ENCODE peak calls at places on chromosome 13, in six cellular contexts. W is endodermal cell, O is SK-N-SH, D is body of pancreas, U is heart right ventricle, A is neural progenitor cell. V is an unnamed sample.

GRCh38 chr13:33110713-33111413 is 94.6 kb downstream of the KL start:
- DNase-seq in W (no peak), U (peak; percentile 54), D (no peak), A (no peak), O (no peak), V (peak; percentile 88)

GRCh38 chr13:94706854-94707399 is 5.4 kb downstream of the SOX21 start:
- DNase-seq in O (peak; percentile 26), W (no peak), U (no peak), D (no peak), A (peak; percentile 96), V (no peak)

GRCh38 chr13:40992678-40993077 is 26.4 kb downstream of the ELF1 start:
- DNase-seq in A (no peak), O (peak; percentile 30), D (no peak), W (no peak), U (no peak), V (no peak)

GRCh38 chr13:50715402-50716146 is 127.9 kb downstream of the DLEU7 start:
- DNase-seq in U (peak; percentile 40), A (no peak), D (peak; percentile 16), W (no peak), O (no peak), V (peak; percentile 83)

GRCh38 chr13:75494491-75494890 is 12.5 kb upstream of the TBC1D4 start:
- DNase-seq in U (no peak), D (no peak), O (no peak), A (no peak), W (no peak), V (no peak)

GRCh38 chr13:45564108-45564507 is 51.4 kb downstream of the ERICH6B start:
- DNase-seq in O (no peak), U (no peak), W (peak; percentile 20), D (no peak), A (no peak), V (no peak)

GRCh38 chr13:69204620-69205019 is 903.0 kb upstream of the ATXN8OS start:
- DNase-seq in O (no peak), U (no peak), A (no peak), D (no peak), W (no peak), V (no peak)

GRCh38 chr13:29397265-29397664 is 198.2 kb downstream of the SLC7A1 start:
- DNase-seq in D (no peak), U (no peak), W (no peak), A (no peak), O (no peak), V (no peak)

GRCh38 chr13:32314271-32314967 is 744 bp downstream of the ZAR1L start:
- DNase-seq in U (peak; percentile 30), O (no peak), W (no peak), D (peak; percentile 14), A (no peak), V (peak; percentile 76)

GRCh38 chr13:30856004-30856790 is 49.9 kb upstream of the MEDAG start:
- DNase-seq in O (no peak), W (no peak), D (no peak), A (no peak), U (no peak), V (no peak)

GRCh38 chr13:43725460-43725859 is 61.3 kb downstream of the ENOX1 start:
- DNase-seq in U (no peak), W (no peak), D (no peak), O (no peak), A (no peak), V (no peak)

GRCh38 chr13:50412046-50412617 is 396.9 kb downstream of the KCNRG start:
- DNase-seq in D (no peak), U (no peak), A (no peak), O (no peak), W (no peak), V (no peak)

GRCh38 chr13:37751025-37751424 is 118.5 kb downstream of the TRPC4 start:
- DNase-seq in D (no peak), A (no peak), U (no peak), W (no peak), O (no peak), V (no peak)

GRCh38 chr13:38980628-38981078 is 10.0 kb downstream of the STOML3 start:
- DNase-seq in U (no peak), O (peak; percentile 24), W (no peak), D (no peak), A (peak; percentile 23), V (no peak)

GRCh38 chr13:41416276-41416675 is 41.1 kb upstream of the RGCC start:
- DNase-seq in U (no peak), O (no peak), D (no peak), A (no peak), W (no peak), V (no peak)

GRCh38 chr13:72221276-72221962 is 354.4 kb upstream of the DACH1 start:
- DNase-seq in U (no peak), O (no peak), D (peak; percentile 67), A (peak; percentile 59), W (peak; percentile 93), V (peak; percentile 27)

GRCh38 chr13:31781064-31781463 is 41.7 kb downstream of the RXFP2 start:
- DNase-seq in D (no peak), U (no peak), W (no peak), A (no peak), O (no peak), V (no peak)

DNA sequence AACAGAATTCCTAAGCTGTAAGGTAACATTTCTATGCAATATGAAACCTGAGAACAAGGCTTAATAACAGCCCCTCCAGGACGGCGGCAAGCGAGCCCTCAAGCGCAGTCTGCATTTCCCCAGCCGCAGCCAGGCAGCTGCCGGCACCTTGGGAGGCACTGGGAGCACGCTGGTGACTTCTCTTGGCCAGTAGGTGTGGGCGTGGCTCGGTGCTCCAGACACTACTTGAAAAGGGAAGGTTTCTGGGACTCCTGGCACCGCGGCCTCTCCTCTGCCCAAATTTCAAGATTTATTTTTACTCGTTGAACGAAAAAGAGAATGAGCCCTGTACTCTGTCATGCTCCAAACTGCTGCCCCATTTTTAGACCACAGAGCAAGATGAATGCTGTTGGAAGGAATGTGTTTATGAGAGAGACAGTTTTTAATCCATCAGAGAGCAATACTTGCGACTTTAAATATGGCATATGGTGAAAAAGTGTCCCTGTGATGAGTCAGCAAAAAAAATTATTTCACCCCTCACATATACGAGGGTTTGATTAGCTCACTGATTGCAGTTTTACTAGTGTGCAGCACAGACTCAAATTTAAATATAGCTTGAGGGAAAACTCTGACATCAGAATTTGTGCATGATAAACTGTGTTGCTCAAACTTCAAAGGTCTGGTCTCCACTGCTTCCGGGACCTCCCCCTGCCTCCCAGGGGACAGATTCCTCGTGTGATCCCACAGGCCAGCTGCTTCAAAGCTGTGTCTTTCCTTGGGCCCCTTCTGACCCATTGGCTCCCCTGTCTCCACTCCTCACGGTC is 81.3 kb downstream of the COL4A2 start:
- DNase-seq in D (no peak), W (peak; percentile 62), A (no peak), O (peak; percentile 47), U (peak; percentile 72), V (peak; percentile 76)
- H3K27ac ChIP-seq in D (no peak overlapping the region), W (peak overlapping the region; percentile 21), A (no peak overlapping the region), O (peak overlapping the region; percentile 50), U (peak overlapping the region; percentile 81), V (peak overlapping the region; percentile 82)

DNA sequence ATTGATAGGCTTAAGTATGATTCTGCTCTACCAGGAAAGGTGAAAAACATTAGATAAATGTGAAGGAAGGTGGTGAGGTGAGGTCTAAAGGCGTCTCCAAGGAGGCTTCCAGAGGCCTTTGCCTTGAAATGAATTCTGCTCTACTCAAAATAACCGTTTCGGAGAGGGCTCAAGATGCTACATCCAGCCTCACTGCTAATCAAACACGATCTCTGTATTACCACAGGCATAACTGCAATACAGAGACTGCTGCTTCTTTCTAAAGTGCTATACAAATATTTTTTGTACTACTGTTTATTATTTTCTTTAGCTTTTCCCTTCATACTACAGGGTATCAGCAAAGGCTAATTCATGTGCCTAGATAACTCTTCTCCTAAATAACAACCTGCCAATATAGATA is 16.8 kb downstream of the MBNL2 start:
- DNase-seq in D (no peak), U (no peak), O (no peak), W (no peak), A (no peak), V (no peak)
- H3K27me3 ChIP-seq in D (no peaks in the 10 kb centered on the region), U (no peaks in the 10 kb centered on the region), O (no peaks in the 10 kb centered on the region), W (peaks cover 91% of the 10 kb centered on the region), A (no peaks in the 10 kb centered on the region), V (no peaks in the 10 kb centered on the region)

GRCh38 chr13:110130431-110130830 is 176.5 kb downstream of the COL4A1 start:
- DNase-seq in W (no peak), O (no peak), D (no peak), A (no peak), U (no peak), V (no peak)
- H3K4me1 ChIP-seq in W (peaks cover 7% of the 10 kb centered on the region), O (no peaks in the 10 kb centered on the region), D (no peaks in the 10 kb centered on the region), A (peaks cover 79% of the 10 kb centered on the region), U (peaks cover 29% of the 10 kb centered on the region), V (peaks cover 11% of the 10 kb centered on the region)

GRCh38 chr13:77000475-77000874 is 8.6 kb downstream of the CLN5 start:
- DNase-seq in A (no peak), U (no peak), O (no peak), D (no peak), W (no peak), V (no peak)
- H3K27ac ChIP-seq in A (no peak overlapping the region), U (no peak overlapping the region), O (no peak overlapping the region), D (no peak overlapping the region), W (no peak overlapping the region), V (no peak overlapping the region)

GRCh38 chr13:113754242-113754641 is 4.8 kb upstream of the TMEM255B start:
- DNase-seq in O (no peak), D (no peak), U (no peak), W (no peak), A (no peak), V (peak; percentile 35)
- H3K27me3 ChIP-seq in O (no peaks in the 10 kb centered on the region), D (no peaks in the 10 kb centered on the region), U (no peaks in the 10 kb centered on the region), W (peaks cover 17% of the 10 kb centered on the region), A (peaks cover 14% of the 10 kb centered on the region), V (no peaks in the 10 kb centered on the region)

DNA sequence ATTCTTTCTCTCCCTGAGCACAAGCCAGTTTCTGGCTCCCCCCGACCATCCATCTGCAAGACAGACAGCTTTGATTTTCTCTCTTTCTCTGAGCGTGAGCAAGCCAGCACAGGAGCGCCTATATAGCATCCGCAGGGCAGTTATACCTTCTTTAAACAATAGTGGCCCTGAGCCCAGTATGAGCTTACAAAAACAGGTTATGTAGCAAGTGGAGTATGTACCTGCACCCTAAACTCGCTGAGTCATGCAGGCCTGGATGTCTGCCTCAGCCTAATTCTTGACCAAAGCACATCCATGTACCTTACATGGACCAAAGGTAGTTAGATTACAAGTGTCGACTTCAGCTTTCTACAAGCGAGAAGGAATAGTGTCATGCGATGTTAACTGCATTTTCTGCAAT is 61.7 kb downstream of the RAP2A start:
- DNase-seq in U (no peak), D (no peak), W (peak; percentile 55), O (no peak), A (no peak), V (no peak)
- H3K4me1 ChIP-seq in U (no peaks in the 10 kb centered on the region), D (no peaks in the 10 kb centered on the region), W (peaks cover 7% of the 10 kb centered on the region), O (no peaks in the 10 kb centered on the region), A (no peaks in the 10 kb centered on the region), V (no peaks in the 10 kb centered on the region)

DNA sequence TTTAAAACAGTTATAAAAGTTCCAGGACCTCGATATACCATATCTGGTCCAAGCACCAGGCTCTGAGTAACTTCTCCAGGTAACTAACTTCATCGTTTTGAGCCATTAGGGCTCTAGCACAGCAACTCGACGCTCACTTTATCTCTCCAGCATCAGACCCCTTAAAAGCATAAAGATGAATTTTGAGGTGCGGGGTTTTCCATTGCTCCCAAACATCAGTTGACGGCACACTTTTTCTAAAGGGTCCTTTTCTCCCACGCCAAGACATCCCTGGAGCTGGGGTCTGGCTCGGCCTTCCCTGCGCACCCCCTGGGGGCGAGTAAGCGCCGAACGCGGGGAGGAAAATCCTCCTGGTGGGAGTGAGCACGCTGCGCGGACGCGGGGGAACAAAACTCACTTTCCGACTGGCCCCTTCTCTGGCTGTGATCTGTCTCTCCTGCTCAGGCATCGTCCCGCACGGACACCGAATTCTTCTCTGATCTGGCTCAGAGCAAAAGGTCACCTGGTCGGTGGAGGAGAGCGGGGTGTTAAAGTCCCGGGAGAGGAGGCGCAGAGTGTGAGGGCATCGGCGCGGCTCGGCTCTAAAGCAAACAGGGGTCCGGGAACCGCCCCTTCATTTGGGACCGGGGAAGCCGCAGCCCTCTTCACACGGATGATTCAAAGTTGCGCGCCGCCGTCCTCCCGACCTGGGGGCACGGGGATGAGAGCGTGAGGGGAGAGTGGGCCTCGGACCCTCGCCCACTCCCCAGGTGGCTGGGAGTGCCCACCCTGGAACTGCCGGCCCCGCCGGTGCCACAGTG is at the start of gene ATP7B:
- DNase-seq in O (peak; percentile 57), A (peak; percentile 78), D (peak; percentile 24), U (peak; percentile 15), W (peak; percentile 85), V (peak; percentile 34)
- H3K27ac ChIP-seq in O (peak within 1 kb of the TSS; percentile 67), A (peak within 1 kb of the TSS; percentile 76), D (peak within 1 kb of the TSS; percentile 76), U (peak within 1 kb of the TSS; percentile 89), W (peak within 1 kb of the TSS; percentile 27), V (peak within 1 kb of the TSS; percentile 61)